ENCODE peak calls at places on chromosomes 11 and 22, in six cellular contexts. M is body of pancreas, B is OCI-LY7, V is B cell, P is psoas muscle, T is right atrium auricular region. A is an unnamed sample.

GRCh38 chr11:33290319-33290718 is 33.1 kb downstream of the HIPK3 start:
- DNase-seq in B (no peak), P (no peak), M (no peak), T (no peak), V (no peak), A (no peak)

GRCh38 chr11:134471341-134472187 is 59.5 kb upstream of the B3GAT1 start:
- DNase-seq in B (no peak), V (no peak), P (no peak), T (no peak), M (no peak), A (no peak)

GRCh38 chr22:50016988-50017700 is 4.6 kb upstream of the IL17REL start:
- DNase-seq in T (no peak), P (no peak), V (peak; percentile 45), B (no peak), M (no peak), A (peak; percentile 89)

GRCh38 chr22:43398246-43398645 is 13.6 kb upstream of the MPPED1 start:
- DNase-seq in V (no peak), P (no peak), T (no peak), B (no peak), M (no peak), A (no peak)

GRCh38 chr11:106101797-106102196 is 24.3 kb downstream of the AASDHPPT start:
- DNase-seq in M (no peak), T (no peak), V (no peak), B (no peak), P (no peak), A (no peak)

GRCh38 chr11:118661425-118662301 is 17.8 kb downstream of the TREH start:
- DNase-seq in B (no peak), P (no peak), V (no peak), T (no peak), M (no peak), A (no peak)

GRCh38 chr11:44987506-44987905 is 36.8 kb upstream of the TP53I11 start:
- DNase-seq in T (peak; percentile 55), P (no peak), V (no peak), M (peak; percentile 6), B (no peak), A (no peak)

GRCh38 chr11:17556999-17557398 is 9.9 kb downstream of the OTOG start:
- DNase-seq in T (no peak), V (no peak), P (no peak), B (no peak), M (no peak), A (no peak)

GRCh38 chr11:131713529-131714134 is 343.2 kb downstream of the NTM start:
- DNase-seq in P (no peak), B (no peak), M (no peak), T (no peak), V (no peak), A (no peak)

GRCh38 chr11:111305403-111305802 is 7.1 kb downstream of the POU2AF3 start:
- DNase-seq in V (no peak), B (no peak), P (no peak), T (no peak), M (no peak), A (no peak)

GRCh38 chr11:41309716-41310115 is 149.7 kb downstream of the LRRC4C start:
- DNase-seq in B (peak; percentile 29), P (no peak), T (no peak), V (no peak), M (no peak), A (no peak)

GRCh38 chr22:29149841-29150555 is 55.7 kb upstream of the EMID1 start:
- DNase-seq in T (no peak), V (no peak), B (no peak), P (peak; percentile 64), M (no peak), A (no peak)

GRCh38 chr11:76628408-76628947 is 42.1 kb downstream of the LRRC32 start:
- DNase-seq in P (no peak), B (no peak), M (no peak), T (peak; percentile 56), V (peak; percentile 73), A (no peak)

GRCh38 chr11:134439181-134439580 is 27.1 kb upstream of the B3GAT1 start:
- DNase-seq in P (no peak), B (no peak), T (no peak), M (no peak), V (no peak), A (no peak)

GRCh38 chr11:35524780-35525179 is 636 bp downstream of the PAMR1 start:
- DNase-seq in V (no peak), B (no peak), M (no peak), P (no peak), T (no peak), A (no peak)

GRCh38 chr22:28137036-28137435 is 218.0 kb upstream of the PITPNB start:
- DNase-seq in T (no peak), P (no peak), V (no peak), M (no peak), B (no peak), A (no peak)

GRCh38 chr11:33534575-33534974 is 166.1 kb downstream of the C11orf91 start:
- DNase-seq in P (no peak), V (no peak), T (no peak), B (no peak), M (no peak), A (no peak)

GRCh38 chr11:12359761-12360160 is 17.6 kb upstream of the PARVA start:
- DNase-seq in T (no peak), V (no peak), P (no peak), M (no peak), B (no peak), A (no peak)

GRCh38 chr11:46238078-46238966 is 39.1 kb upstream of the CREB3L1 start:
- DNase-seq in T (peak; percentile 81), M (peak; percentile 55), P (peak; percentile 81), V (no peak), B (no peak), A (peak; percentile 77)

GRCh38 chr22:39789794-39790193 is 103.8 kb downstream of the ENTHD1 start:
- DNase-seq in B (no peak), M (no peak), T (no peak), P (no peak), V (no peak), A (no peak)

GRCh38 chr11:45802531-45803317 is 2.2 kb upstream of the SLC35C1 start:
- DNase-seq in M (no peak), B (no peak), P (no peak), V (no peak), T (peak; percentile 52), A (no peak)

GRCh38 chr11:125416993-125417935 is 78.8 kb downstream of the FEZ1 start:
- DNase-seq in M (no peak), V (no peak), B (no peak), T (no peak), P (no peak), A (no peak)

GRCh38 chr11:64823568-64824119 is 13.3 kb upstream of the MEN1 start:
- DNase-seq in P (no peak), M (no peak), V (no peak), B (no peak), T (no peak), A (no peak)

GRCh38 chr11:44894217-44894617 is 56.5 kb downstream of the TP53I11 start:
- DNase-seq in T (peak; percentile 71), P (peak; percentile 69), B (peak; percentile 57), M (peak; percentile 19), V (no peak), A (peak; percentile 76)

GRCh38 chr11:110091995-110092576 is 1.1 kb upstream of the ZC3H12C start:
- DNase-seq in P (no peak), V (no peak), M (no peak), B (no peak), T (no peak), A (no peak)

GRCh38 chr22:39525658-39525975 is 5.3 kb downstream of the ATF4 start:
- DNase-seq in T (no peak), B (no peak), P (peak; percentile 46), M (no peak), V (no peak), A (no peak)

DNA sequence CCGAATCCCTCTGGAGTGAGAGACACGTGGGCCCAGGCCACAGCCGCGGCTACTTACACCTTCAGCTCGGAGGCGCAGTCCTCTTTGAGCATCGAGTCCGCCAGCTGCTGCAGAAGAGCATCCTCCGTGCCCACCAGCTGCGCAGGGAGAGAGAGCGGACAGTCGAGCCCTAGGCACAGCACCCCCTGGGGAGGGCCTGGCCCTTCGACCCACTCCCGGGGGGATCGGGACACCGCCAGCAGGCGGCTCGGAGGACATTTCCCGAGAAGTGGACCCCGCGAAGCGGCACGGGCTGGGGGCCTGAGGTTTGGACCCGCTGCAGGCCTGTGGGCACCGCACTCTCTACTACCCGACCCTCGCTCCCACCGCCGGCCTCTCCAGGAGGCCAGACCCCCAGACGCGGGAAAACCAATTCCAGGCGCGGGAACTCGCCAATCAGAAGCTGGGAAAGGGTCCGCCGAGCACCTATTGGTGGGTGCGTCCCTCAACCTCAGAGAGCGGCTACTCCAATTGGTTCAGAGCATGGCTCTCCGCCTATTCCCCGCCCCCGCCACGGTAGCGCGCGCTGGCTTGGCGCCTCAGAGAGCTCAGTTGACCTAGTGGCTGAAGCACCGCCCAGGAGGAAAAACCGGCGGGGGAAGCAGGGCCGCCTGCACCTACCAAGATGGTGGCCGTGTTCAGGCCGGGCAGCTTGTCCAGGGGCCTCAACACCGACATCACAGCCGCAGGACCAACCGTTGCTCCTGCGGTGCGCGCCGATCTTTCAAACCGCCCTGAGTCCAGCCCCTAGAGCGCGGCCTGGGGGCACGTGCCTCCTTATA is at the start of gene CENPM:
- DNase-seq in B (peak; percentile 95), T (peak; percentile 92), V (peak; percentile 89), P (peak; percentile 94), M (peak; percentile 91), A (peak; percentile 82)
- TF ChIP-seq CTCF in B (peak; percentile 34), T (no peak), V (no peak), P (no peak), M (no peak), A (no peak)

GRCh38 chr22:37486224-37486845 is at the start of gene MFNG:
- DNase-seq in M (peak; percentile 65), V (peak; percentile 83), P (peak; percentile 80), T (peak; percentile 64), B (peak; percentile 91), A (peak; percentile 95)
- TF ChIP-seq CTCF in M (no peak), V (no peak), P (no peak), T (no peak), B (no peak), A (no peak)

GRCh38 chr11:87083029-87083428 is 45.3 kb downstream of the TMEM135 start:
- DNase-seq in P (no peak), T (no peak), B (no peak), V (no peak), M (no peak), A (no peak)

GRCh38 chr11:87076874-87077429 is 39.2 kb downstream of the TMEM135 start:
- DNase-seq in P (no peak), M (no peak), V (no peak), T (no peak), B (no peak), A (no peak)

GRCh38 chr11:87081358-87081757 is 43.6 kb downstream of the TMEM135 start:
- DNase-seq in T (no peak), B (no peak), V (no peak), P (no peak), M (no peak), A (peak; percentile 54)

DNA sequence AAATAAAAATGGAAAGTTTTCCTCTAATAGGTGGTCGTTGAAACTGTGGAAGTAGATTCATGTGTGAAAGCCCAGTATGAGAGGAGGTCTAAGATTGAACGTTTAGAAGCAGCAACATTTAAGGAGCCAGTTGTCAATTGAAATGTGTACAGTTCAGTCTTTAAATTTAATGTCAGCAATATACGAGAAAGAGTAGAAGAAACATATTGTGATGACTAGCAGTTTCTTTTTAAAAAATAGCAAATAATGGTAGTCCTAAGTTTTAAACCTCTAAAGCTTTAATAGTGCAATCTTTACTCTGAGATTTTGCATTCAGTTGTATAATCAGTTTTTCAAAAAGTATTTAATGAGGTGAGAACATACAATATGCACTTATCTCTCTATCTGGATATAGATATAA is 44.9 kb downstream of the TMEM135 start:
- DNase-seq in T (no peak), M (no peak), P (no peak), B (no peak), V (no peak), A (no peak)
- TF ChIP-seq CTCF in T (no peak), M (no peak), P (no peak), B (no peak), V (no peak), A (no peak)

GRCh38 chr11:82676483-82677094 is 57.1 kb downstream of the FAM181B start:
- DNase-seq in B (peak; percentile 13), T (no peak), V (no peak), P (no peak), M (no peak), A (no peak)
- TF ChIP-seq CTCF in B (peak; percentile 79), T (peak; percentile 16), V (peak; percentile 29), P (peak; percentile 16), M (peak; percentile 22), A (peak; percentile 48)